ENCODE peak calls at places on chromosomes 4 and X, in seven cellular contexts. G is K562, K is A549, F is transverse colon, J is stomach, R is GM12878, O is tibial nerve. D is an unnamed sample.

GRCh38 chr4:43337707-43338106 is 445.2 kb downstream of the GRXCR1 start:
- DNase-seq in J (no peak), G (no peak), O (no peak), K (no peak), R (no peak), F (no peak), D (no peak)

GRCh38 chr4:63717384-63717783 is 691.9 kb downstream of the TECRL start:
- DNase-seq in F (no peak), K (peak), O (no peak), R (peak), G (peak), J (no peak), D (no peak)

GRCh38 chrX:147476008-147476407 is 435.7 kb upstream of the FMR1 start:
- DNase-seq in J (no peak), O (no peak), F (peak), G (peak), R (no peak), K (peak), D (no peak)

GRCh38 chrX:150148749-150149672 is 210.7 kb upstream of the EOLA2 start:
- DNase-seq in G (no peak), K (no peak), J (no peak), R (no peak), F (no peak), O (no peak), D (no peak)

GRCh38 chr4:8727546-8728510 is 135.3 kb downstream of the CPZ start:
- DNase-seq in R (no peak), F (no peak), J (peak), K (no peak), G (no peak), O (no peak), D (peak)

GRCh38 chr4:1405636-1406415 is 416 bp downstream of the NKX1-1 start:
- DNase-seq in G (no peak), F (no peak), J (peak), K (no peak), R (no peak), O (no peak), D (peak)

GRCh38 chr4:13553081-13553480 is 8.8 kb upstream of the NKX3-2 start:
- DNase-seq in K (no peak), O (no peak), F (no peak), J (no peak), G (no peak), R (no peak), D (no peak)

GRCh38 chr4:4560136-4560535 is 18.3 kb upstream of the STX18 start:
- DNase-seq in F (no peak), G (no peak), K (no peak), R (no peak), O (no peak), J (no peak), D (no peak)

GRCh38 chrX:48896611-48897011 is 957 bp downstream of the TIMM17B start:
- DNase-seq in K (no peak), R (no peak), F (no peak), G (peak), O (no peak), J (no peak), D (no peak)

DNA sequence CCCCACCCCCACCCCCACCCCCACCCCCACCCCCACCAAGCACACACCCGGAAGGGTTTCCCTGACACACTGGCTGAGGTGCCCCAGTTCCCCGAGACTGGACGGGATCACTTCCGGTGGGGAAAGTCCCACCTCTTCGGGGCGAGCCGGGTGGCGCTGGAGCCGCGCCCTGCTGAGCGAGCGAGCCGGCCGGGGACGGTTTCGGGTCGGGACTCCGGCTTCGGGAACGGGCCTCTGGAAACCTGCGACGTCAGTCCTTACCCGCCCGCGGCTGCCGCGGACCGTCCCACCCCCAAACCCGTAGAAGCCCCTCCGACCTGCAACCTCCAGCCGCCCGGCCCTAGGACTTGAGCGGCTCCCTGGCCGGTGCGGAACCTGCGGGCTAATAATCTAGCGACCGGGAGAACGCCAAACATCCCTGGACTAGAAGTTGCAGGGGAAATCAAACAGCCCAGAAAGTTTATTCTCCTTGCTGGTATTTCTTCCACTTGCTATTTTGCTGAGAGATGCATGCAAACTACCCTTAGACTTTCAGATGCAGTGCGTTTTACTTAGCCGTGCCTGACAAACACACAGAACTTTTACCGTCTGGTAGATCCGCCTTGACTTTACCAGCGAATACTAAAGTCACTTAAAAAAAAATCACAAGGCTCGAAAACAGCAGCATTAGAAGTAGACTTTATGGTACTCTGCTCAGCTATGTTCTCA is 993 bp downstream of the RAP2C start:
- DNase-seq in G (peak), J (peak), R (peak), K (peak), O (peak), F (peak), D (peak)
- TF ChIP-seq POLR2A in G (peak), J (no peak), R (peak), K (peak), O (no peak), F (peak), D (peak)

GRCh38 chr4:94409375-94409679 is 42.4 kb upstream of the PDLIM5 start:
- DNase-seq in F (no peak), R (no peak), O (no peak), G (no peak), K (no peak), J (no peak), D (no peak)

GRCh38 chr4:94407846-94408245 is 43.9 kb upstream of the PDLIM5 start:
- DNase-seq in J (no peak), F (no peak), O (no peak), K (no peak), R (no peak), G (no peak), D (no peak)

GRCh38 chr4:94408549-94409374 is 43.0 kb upstream of the PDLIM5 start:
- DNase-seq in R (no peak), K (no peak), O (no peak), G (no peak), J (no peak), F (no peak), D (no peak)

GRCh38 chr4:94409947-94410346 is 41.8 kb upstream of the PDLIM5 start:
- DNase-seq in R (no peak), K (no peak), G (no peak), J (no peak), O (no peak), F (no peak), D (no peak)

GRCh38 chr4:94406668-94407437 is 44.9 kb upstream of the PDLIM5 start:
- DNase-seq in R (peak), F (peak), K (peak), J (peak), G (peak), O (peak), D (no peak)
- H3K27ac ChIP-seq in R (no peak), F (no peak), K (peak), J (no peak), G (peak), O (no peak), D (no peak)

DNA sequence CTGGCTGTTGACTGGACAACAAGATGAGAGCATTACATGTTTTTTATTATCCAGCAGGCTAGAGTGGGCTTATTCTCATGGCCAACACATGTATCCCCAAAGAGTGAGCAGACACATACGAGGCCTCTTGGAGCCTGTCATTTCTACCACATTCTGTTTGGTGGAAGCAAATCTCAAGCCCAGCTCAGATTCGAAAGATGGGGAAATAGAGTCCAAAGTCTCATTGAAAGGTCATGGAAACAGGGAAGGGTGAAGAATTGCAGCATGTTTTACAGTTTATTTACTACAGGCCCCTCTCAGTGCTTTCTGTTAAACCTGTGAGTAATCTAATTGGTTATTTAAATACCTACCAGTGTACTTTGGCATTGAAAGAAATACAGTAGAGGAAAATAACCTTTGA is 108.6 kb downstream of the FRAS1 start:
- DNase-seq in J (no peak), K (no peak), R (no peak), G (no peak), O (no peak), F (no peak), D (no peak)
- TF ChIP-seq EP300 in J (no peak), K (no peak), R (no peak), G (no peak), O (no peak), F (no peak), D (no peak)

DNA sequence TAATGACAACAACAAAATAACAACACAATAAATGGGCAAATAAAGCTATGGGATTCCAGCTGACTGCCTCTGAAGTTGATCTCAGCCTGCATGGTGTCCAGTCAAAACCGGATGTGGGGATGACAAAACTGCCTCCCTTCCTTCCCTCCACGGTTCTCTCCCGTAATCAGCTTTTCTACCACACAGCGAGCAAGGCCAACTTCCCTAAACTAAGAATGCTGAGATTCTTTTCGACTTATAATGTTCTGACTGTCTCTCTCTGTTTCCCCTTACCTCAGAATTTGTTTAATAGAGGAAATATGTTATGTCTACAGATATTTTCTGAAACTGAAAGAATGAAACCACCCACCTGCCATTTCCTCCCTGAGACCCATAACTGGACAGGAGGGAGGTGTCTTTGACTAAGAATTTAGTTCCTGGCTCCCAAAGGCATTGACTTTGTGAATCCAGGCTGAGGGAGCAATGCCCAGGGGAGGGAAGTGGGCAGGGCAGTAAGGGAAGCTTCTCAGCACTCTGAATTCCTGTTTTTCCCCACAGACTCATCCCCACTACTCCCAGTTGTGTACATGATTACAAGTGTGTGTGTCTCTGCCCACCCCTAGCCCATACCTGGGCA is 1.0 kb upstream of the TLR1 start:
- DNase-seq in K (no peak), O (peak), J (no peak), R (peak), G (no peak), F (peak), D (peak)
- TF ChIP-seq POLR2A in K (no peak), O (no peak), J (no peak), R (peak), G (no peak), F (no peak), D (no peak)